ENCODE peak calls at places on chromosomes 11 and 22, in ten cellular contexts. J is lower lobe of right lung, E is IMR-90, I is gastrocnemius medialis, M is GM23338, P is lung, Y is ascending aorta, Q is MM.1S, T is spleen, X is HCT116. Z is an unnamed sample. For H3K4me1, the result is how much of the 10 kb centered on the place peaks cover.

GRCh38 chr11:11082651-11083050 is 224.8 kb upstream of the ZBED5 start:
- DNase-seq in T (no peak), E (no peak), P (no peak), Y (no peak), X (no peak), J (no peak), I (no peak), M (no peak), Q (no peak), Z (no peak)

GRCh38 chr11:109362059-109362458 is 59.9 kb upstream of the C11orf87 start:
- DNase-seq in Q (no peak), E (peak), M (no peak), T (no peak), P (no peak), J (no peak), I (no peak), Y (no peak), X (no peak), Z (no peak)

GRCh38 chr11:40281055-40281580 is 1178.3 kb downstream of the LRRC4C start:
- DNase-seq in P (no peak), I (no peak), T (no peak), E (no peak), Q (no peak), Y (no peak), M (peak), X (no peak), J (no peak), Z (no peak)

GRCh38 chr22:44752285-44753188 is at the start of gene ARHGAP8:
- DNase-seq in T (peak), Y (no peak), M (peak), P (peak), I (no peak), E (no peak), Q (no peak), X (no peak), J (peak), Z (no peak)

GRCh38 chr22:21816787-21817496 is 50.5 kb downstream of the MAPK1 start:
- DNase-seq in T (no peak), E (peak), I (no peak), J (no peak), Y (no peak), X (no peak), Q (no peak), M (no peak), P (no peak), Z (peak)

GRCh38 chr11:24598636-24599035 is 101.8 kb downstream of the LUZP2 start:
- DNase-seq in M (no peak), Y (no peak), J (no peak), T (no peak), Q (no peak), E (no peak), P (no peak), I (no peak), X (no peak), Z (no peak)

GRCh38 chr22:40285508-40285907 is 60.8 kb upstream of the ADSL start:
- DNase-seq in P (no peak), Y (no peak), X (no peak), Q (no peak), M (no peak), T (no peak), I (no peak), E (no peak), J (no peak), Z (no peak)

GRCh38 chr22:38843716-38844660 is at the start of gene NPTXR:
- DNase-seq in T (no peak), M (peak), Y (peak), Q (no peak), E (peak), X (no peak), P (no peak), I (no peak), J (peak), Z (no peak)

GRCh38 chr22:37764622-37765021 is 43.1 kb upstream of the GCAT start:
- DNase-seq in P (no peak), I (peak), J (no peak), Y (no peak), E (no peak), X (no peak), T (no peak), M (no peak), Q (no peak), Z (no peak)

GRCh38 chr11:128324051-128324481 is 263.3 kb downstream of the ETS1 start:
- DNase-seq in P (no peak), J (no peak), X (no peak), E (no peak), I (no peak), M (no peak), T (peak), Y (no peak), Q (no peak), Z (no peak)

GRCh38 chr11:132595711-132596111 is 936.6 kb downstream of the OPCML start:
- DNase-seq in Q (no peak), E (peak), P (peak), X (no peak), J (no peak), Y (no peak), M (no peak), T (no peak), I (no peak), Z (no peak)

GRCh38 chr11:12198261-12198925 is 88.0 kb downstream of the MICAL2 start:
- DNase-seq in X (no peak), I (no peak), Q (no peak), E (no peak), T (no peak), Y (peak), M (no peak), P (no peak), J (no peak), Z (no peak)

GRCh38 chr22:49936018-49936972 is 17.9 kb downstream of the CRELD2 start:
- DNase-seq in I (peak), Q (peak), M (peak), E (peak), J (peak), Y (peak), T (peak), P (peak), X (no peak), Z (no peak)

GRCh38 chr11:70901951-70902521 is 350.3 kb downstream of the SHANK2 start:
- DNase-seq in T (peak), Y (no peak), X (no peak), J (peak), M (no peak), I (no peak), P (no peak), Q (no peak), E (peak), Z (no peak)

DNA sequence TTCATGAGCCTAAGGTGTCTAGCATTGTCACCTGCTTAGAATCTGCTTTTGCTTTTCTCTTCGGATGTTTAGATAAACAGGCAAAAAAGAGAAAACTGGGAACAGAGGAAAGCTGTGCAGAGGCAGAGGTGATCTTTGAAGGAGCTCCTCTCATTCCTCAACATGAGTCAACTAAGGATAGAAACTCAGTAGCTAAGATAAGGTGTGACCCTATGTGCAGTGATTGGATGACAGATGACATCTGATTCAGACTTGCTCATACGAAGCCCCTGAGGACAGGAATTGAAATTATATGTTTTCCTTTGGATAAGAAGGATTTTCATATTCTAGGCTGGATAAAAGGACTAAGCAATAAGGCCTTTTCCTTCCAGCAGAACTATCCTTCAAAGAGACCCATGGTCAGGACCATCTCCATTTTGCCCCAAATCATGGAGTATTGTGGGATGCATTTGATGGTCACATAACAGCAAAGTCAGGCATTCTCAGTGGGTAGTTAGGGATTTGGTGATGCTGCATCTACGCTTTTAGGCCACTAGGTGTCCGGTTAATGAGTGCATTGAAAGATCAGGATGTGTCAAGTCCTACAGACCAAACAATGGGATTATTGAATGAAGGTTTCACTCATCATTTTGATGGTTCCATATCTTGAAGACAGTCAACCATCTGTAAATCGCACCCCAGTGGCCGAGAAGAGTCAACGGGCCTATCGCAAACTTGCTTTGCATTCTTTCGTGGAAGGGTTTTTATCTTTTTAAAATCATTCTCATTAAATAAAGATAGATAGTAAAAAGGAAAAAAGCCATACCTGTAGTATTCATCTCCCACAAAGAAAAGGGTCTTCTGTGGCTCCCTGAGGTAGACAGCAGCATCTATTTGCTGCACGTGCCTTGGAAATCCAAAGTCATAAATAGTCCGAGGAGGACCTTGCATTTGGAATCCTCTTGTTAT is 32.2 kb downstream of the MMP20 start:
- DNase-seq in T (no peak), Q (peak), Y (no peak), E (peak), I (no peak), J (no peak), X (peak), M (peak), P (no peak), Z (peak)
- TF ChIP-seq CTCF in T (peak), Q (peak), Y (peak), E (peak), I (no peak), J (peak), X (peak), M (peak), P (peak), Z (peak)

DNA sequence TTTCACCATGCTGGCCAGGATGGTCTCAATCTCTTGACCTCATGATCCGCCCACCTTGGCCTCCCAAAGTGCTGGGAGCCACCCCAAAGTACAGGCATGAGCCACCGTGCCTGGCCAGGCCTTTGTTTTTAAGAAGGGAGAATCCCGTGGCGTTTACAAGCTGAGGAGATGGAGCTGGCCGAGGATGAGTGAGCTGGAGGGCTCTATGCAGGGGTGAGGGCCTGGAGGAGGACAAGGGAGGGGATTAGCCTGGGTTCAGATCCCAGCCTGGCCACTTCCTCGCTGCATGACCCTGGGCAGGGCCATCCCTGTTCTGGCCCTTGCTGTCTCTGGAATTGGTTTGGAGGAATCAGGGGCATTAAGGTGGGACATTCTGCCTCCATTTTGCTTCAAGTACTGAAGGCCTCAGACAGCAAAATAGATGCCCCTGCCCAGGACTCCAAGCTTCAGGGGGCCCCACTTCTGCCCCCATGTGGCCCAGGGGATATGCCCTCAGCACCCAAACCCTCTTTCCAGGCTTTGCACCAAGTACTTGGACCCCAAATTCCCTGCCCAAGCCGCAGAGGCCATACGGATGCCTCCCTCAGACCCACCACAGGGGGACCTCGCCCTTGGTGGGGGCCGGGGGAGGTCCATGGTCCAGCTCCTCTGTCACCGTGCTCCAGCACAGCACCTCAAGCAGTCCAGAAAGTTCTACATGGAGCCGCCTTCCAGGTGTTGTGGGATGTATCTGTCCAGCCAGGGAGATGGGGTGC is 12.1 kb upstream of the LRP5 start:
- DNase-seq in M (no peak), E (no peak), X (no peak), Q (no peak), J (no peak), P (no peak), I (no peak), T (peak), Y (no peak), Z (no peak)
- H3K4me1 ChIP-seq in M (under half), E (under half), X (under half), Q (under half), J (under half), P (under half), I (under half), T (under half), Y (under half), Z (under half)

DNA sequence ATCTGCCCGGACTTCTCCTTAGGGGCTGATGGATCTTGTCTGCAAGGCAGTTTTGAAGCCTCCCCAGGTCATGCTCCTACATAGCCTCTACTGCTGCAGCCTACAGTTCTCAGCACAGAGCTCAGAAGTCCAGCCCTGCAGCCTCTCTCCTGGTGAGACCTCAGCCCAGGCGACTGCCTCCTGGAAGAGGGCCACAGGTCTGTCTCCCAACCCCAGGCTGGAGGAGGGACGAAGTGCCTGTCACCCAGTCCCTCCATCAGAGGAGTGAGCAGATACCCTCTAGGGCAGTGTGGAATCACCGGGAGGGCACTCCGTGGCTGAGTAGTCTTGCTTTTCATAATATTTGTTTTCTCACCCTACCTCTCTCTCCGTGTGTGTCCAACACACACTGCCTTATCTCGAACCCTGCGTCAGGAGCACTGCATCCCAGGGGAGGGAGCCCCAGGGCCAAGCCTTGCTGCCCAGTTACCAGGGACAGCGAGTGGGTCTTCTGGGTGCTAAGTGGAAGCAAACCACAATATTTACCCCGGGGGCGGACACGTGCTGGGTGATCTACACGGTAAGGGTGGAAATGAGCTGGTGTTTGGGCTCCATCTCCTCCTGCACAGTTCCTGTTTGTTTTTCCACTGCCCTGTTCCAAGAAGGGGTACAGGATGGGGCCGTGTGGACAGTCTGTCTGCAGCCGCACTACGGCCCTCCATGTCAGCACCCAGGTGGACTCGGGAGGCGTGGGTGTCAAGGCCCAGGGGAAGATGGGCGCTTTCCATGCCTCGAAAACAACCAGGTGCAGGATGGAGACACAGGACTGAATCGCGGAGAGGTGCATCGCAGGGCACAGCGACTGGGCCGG is 133.8 kb upstream of the HSD17B12 start:
- DNase-seq in P (no peak), J (no peak), I (no peak), X (no peak), T (no peak), E (no peak), M (no peak), Y (no peak), Q (no peak), Z (no peak)
- TF ChIP-seq CTCF in P (no peak), J (no peak), I (no peak), X (no peak), T (no peak), E (no peak), M (no peak), Y (no peak), Q (no peak), Z (no peak)

DNA sequence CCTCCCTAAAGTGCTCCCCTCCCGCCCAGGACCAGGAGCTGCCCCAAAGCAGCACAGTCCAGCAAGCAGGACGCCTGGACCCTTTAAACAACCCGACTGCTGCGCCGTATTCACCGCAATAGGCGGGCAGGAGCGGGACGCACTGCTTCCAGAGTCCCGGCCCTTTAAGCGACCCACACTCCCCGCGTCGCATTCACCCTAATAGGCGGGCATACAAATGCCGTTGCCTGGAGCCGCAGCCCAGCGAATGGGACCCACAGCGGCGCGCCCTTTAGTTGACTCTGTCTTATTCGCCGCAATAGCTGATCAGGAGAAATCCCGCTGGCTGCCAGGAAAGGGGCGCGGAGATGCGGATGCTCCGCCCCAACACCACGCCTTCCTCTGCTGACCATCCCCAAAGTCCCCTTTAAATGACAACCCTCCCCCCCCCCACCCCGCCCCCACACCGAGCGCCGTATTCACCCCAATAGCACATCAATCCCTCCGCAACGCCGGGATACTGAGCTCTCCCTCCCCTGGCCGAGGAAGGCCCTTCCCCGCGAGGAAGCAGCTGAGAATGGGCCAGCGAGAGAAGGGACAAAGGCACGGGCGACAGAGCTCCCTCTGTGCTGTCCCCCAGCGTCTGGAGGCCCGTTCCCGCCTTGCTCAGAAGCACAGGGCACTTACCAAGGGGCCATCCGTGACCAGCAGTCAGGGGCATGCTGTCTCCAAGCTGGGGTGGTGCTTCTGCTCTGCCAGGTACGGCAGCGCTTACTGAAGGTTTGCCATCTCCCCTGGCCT is 4.7 kb downstream of the OSBPL5 start:
- DNase-seq in Q (no peak), P (peak), M (peak), T (peak), E (peak), J (peak), I (peak), X (peak), Y (peak), Z (peak)
- H3K4me1 ChIP-seq in Q (under half), P (under half), M (under half), T (under half), E (half or more), J (half or more), I (half or more), X (under half), Y (half or more), Z (under half)

GRCh38 chr11:119014209-119014924 is 3.8 kb downstream of the RPS25 start:
- DNase-seq in X (no peak), M (no peak), Q (no peak), T (peak), I (no peak), E (no peak), Y (no peak), J (no peak), P (no peak), Z (no peak)

GRCh38 chr11:119012629-119013170 is 5.4 kb downstream of the RPS25 start:
- DNase-seq in Y (no peak), I (no peak), E (no peak), M (no peak), Q (no peak), J (no peak), T (no peak), P (no peak), X (no peak), Z (no peak)

GRCh38 chr11:119018074-119018938 is at the start of the genes RPS25 and TRAPPC4:
- DNase-seq in T (peak), P (peak), M (peak), X (peak), I (peak), E (peak), Y (peak), Q (peak), J (peak), Z (peak)

GRCh38 chr11:119016216-119017009 is 1.7 kb downstream of the RPS25 start:
- DNase-seq in Y (no peak), X (no peak), E (no peak), J (no peak), P (no peak), I (no peak), M (no peak), T (peak), Q (no peak), Z (no peak)

GRCh38 chr11:119015054-119015611 is 3.0 kb downstream of the RPS25 start:
- DNase-seq in J (no peak), Q (no peak), I (no peak), X (no peak), T (no peak), P (no peak), E (no peak), M (no peak), Y (no peak), Z (no peak)
- TF ChIP-seq CTCF in J (no peak), Q (peak), I (no peak), X (peak), T (no peak), P (no peak), E (peak), M (peak), Y (no peak), Z (peak)

GRCh38 chr22:20155330-20156041 is 4.6 kb upstream of the CCDC188 start:
- DNase-seq in Q (peak), J (peak), M (no peak), T (peak), E (no peak), X (no peak), I (no peak), P (no peak), Y (no peak), Z (no peak)
- H3K4me1 ChIP-seq in Q (under half), J (under half), M (under half), T (under half), E (under half), X (under half), I (under half), P (under half), Y (under half), Z (under half)

Z was measured in foreskin keratinocyte.